ENCODE peak calls at places on chromosomes 3 and 15, in five cellular contexts. U is iPS-NIHi11; R is skeletal muscle cell; D is activated CD4-positive, alpha-beta T cell treated with anti-CD3 and anti-CD28 coated beads for 1 hour; Z is dorsolateral prefrontal cortex. K is an unnamed sample.

GRCh38 chr3:127734754-127735473 is 62.2 kb downstream of the ABTB1 start:
- DNase-seq in U (no peak), R (peak), D (no peak), Z (no peak), K (peak)

GRCh38 chr15:80606571-80606970 is 88.5 kb upstream of the ABHD17C start:
- DNase-seq in U (no peak), R (no peak), D (no peak), Z (no peak), K (no peak)

GRCh38 chr3:129688310-129688895 is 81.9 kb upstream of the PLXND1 start:
- DNase-seq in U (peak), R (peak), D (no peak), Z (peak), K (no peak)

GRCh38 chr15:45157974-45158373 is 28.2 kb downstream of the DUOX1 start:
- DNase-seq in U (peak), R (peak), D (no peak), Z (peak), K (peak)

GRCh38 chr3:38005076-38006020 is 14.8 kb downstream of the VILL start:
- DNase-seq in U (no peak), R (no peak), D (no peak), Z (peak), K (no peak)

GRCh38 chr3:59839810-59840515 is 790.1 kb upstream of the CFAP20DC start:
- DNase-seq in U (no peak), R (no peak), D (no peak), Z (no peak), K (no peak)

GRCh38 chr3:133943639-133944131 is 48.0 kb upstream of the RAB6B start:
- DNase-seq in U (no peak), R (peak), D (no peak), Z (peak), K (no peak)

GRCh38 chr15:67834593-67835348 is 5.1 kb downstream of the RNU6-1 start:
- DNase-seq in U (peak), R (no peak), D (no peak), Z (no peak), K (no peak)

GRCh38 chr15:90862964-90863721 is 5.2 kb upstream of the FURIN start:
- DNase-seq in U (no peak), R (no peak), D (no peak), Z (no peak), K (no peak)

GRCh38 chr15:98067339-98067738 is 106.8 kb downstream of the ARRDC4 start:
- DNase-seq in U (no peak), R (no peak), D (no peak), Z (no peak), K (peak)

GRCh38 chr15:101139986-101140696 is 111.7 kb downstream of the CHSY1 start:
- DNase-seq in U (no peak), R (no peak), D (no peak), Z (no peak), K (no peak)

GRCh38 chr3:157147099-157147803 is 12.7 kb downstream of the CCNL1 start:
- DNase-seq in U (no peak), R (no peak), D (no peak), Z (no peak), K (no peak)

GRCh38 chr3:53357457-53357856 is 10.1 kb upstream of the DCP1A start:
- DNase-seq in U (no peak), R (no peak), D (no peak), Z (no peak), K (no peak)

GRCh38 chr3:27596920-27597319 is 112.7 kb upstream of the SLC4A7 start:
- DNase-seq in U (no peak), R (no peak), D (no peak), Z (no peak), K (no peak)

GRCh38 chr3:42898896-42899675 is 6.9 kb upstream of the ZNF662 start:
- DNase-seq in U (no peak), R (no peak), D (no peak), Z (no peak), K (no peak)

GRCh38 chr3:99659965-99660364 is 21.6 kb downstream of the COL8A1 start:
- DNase-seq in U (no peak), R (peak), D (no peak), Z (no peak), K (no peak)

GRCh38 chr3:24829011-24829581 is 334.4 kb upstream of the THRB start:
- DNase-seq in U (peak), R (no peak), D (no peak), Z (peak), K (no peak)

GRCh38 chr3:52891164-52891563 is 6.2 kb downstream of the STIMATE start:
- DNase-seq in U (no peak), R (no peak), D (no peak), Z (no peak), K (no peak)

GRCh38 chr3:110789315-110789714 is 282.3 kb upstream of the NECTIN3 start:
- DNase-seq in U (no peak), R (no peak), D (no peak), Z (no peak), K (peak)

GRCh38 chr15:99413955-99414754 is 151.6 kb upstream of the MEF2A start:
- DNase-seq in U (peak), R (no peak), D (no peak), Z (no peak), K (no peak)

GRCh38 chr15:39631357-39631756 is 50.5 kb downstream of the THBS1 start:
- DNase-seq in U (no peak), R (no peak), D (no peak), Z (no peak), K (no peak)

GRCh38 chr15:72110355-72110754 is 7.6 kb downstream of the MYO9A start:
- DNase-seq in U (no peak), R (no peak), D (no peak), Z (no peak), K (no peak)

GRCh38 chr3:69210068-69210730 is 87.8 kb upstream of the LMOD3 start:
- DNase-seq in U (no peak), R (no peak), D (no peak), Z (no peak), K (no peak)

GRCh38 chr3:55445551-55445950 is 41.6 kb downstream of the WNT5A start:
- DNase-seq in U (no peak), R (no peak), D (no peak), Z (no peak), K (no peak)

GRCh38 chr3:122679467-122680291 is 960 bp upstream of the PARP14 start:
- DNase-seq in U (no peak), R (no peak), D (no peak), Z (no peak), K (no peak)

GRCh38 chr3:21795152-21795837 is 44.3 kb upstream of the ZNF385D start:
- DNase-seq in U (no peak), R (no peak), D (no peak), Z (no peak), K (no peak)

GRCh38 chr15:67578020-67578600 is 35.6 kb downstream of the MAP2K5 start:
- DNase-seq in U (no peak), R (no peak), D (no peak), Z (no peak), K (no peak)

GRCh38 chr3:193954752-193955151 is 181.2 kb upstream of the HES1 start:
- DNase-seq in U (no peak), R (no peak), D (no peak), Z (no peak), K (no peak)

GRCh38 chr3:72319202-72320095 is 528.8 kb downstream of the SHQ1 start:
- DNase-seq in U (no peak), R (no peak), D (no peak), Z (no peak), K (no peak)

GRCh38 chr15:48367483-48367882 is 36.3 kb downstream of the DUT start:
- DNase-seq in U (no peak), R (no peak), D (no peak), Z (no peak), K (no peak)

GRCh38 chr3:45145681-45146614 is at the start of gene CDCP1:
- DNase-seq in U (peak), R (no peak), D (no peak), Z (no peak), K (no peak)

GRCh38 chr3:76438971-76439370 is 600.9 kb upstream of the ROBO2 start:
- DNase-seq in U (no peak), R (peak), D (no peak), Z (no peak), K (no peak)

GRCh38 chr15:89997079-89997478 is 4.0 kb upstream of the ZNF710 start:
- DNase-seq in U (no peak), R (no peak), D (no peak), Z (no peak), K (no peak)

GRCh38 chr3:187593347-187593850 is 76.8 kb downstream of the SST start:
- DNase-seq in U (no peak), R (no peak), D (no peak), Z (no peak), K (no peak)

GRCh38 chr3:99714146-99714545 is 75.8 kb downstream of the COL8A1 start:
- DNase-seq in U (no peak), R (peak), D (no peak), Z (no peak), K (no peak)

GRCh38 chr3:82163907-82164520 is 402.6 kb upstream of the GBE1 start:
- DNase-seq in U (peak), R (no peak), D (no peak), Z (no peak), K (no peak)

GRCh38 chr3:174882789-174883188 is 23.7 kb downstream of the NAALADL2 start:
- DNase-seq in U (no peak), R (no peak), D (no peak), Z (no peak), K (no peak)